ENCODE peak calls at places on chromosomes 11 and 22, in eight cellular contexts. C is stimulated activated CD8-positive, alpha-beta memory T cell treated with anti-CD3 and anti-CD28 coated beads, Interleukin-4, amount 100 ng/mL, for 48 hours; F is H9; Y is aorta; M is HuH-7.5; V is stimulated activated CD4-positive, alpha-beta T cell treated with anti-CD3 and anti-CD28 coated beads, Interleukin-15, amount 100 ng/mL, for 1 hour; T is SK-N-SH; P is NCI-H2171 treated with DMSO at 0.1 percent for 48 hours. R is an unnamed sample.

GRCh38 chr11:70522613-70523311 is 124.4 kb downstream of the CTTN start:
- DNase-seq in T (peak), V (no peak), C (no peak), M (no peak), Y (peak), P (peak), F (peak), R (no peak)

GRCh38 chr11:123560001-123560400 is 94.4 kb downstream of the SCN3B start:
- DNase-seq in Y (peak), F (no peak), M (no peak), T (peak), V (no peak), C (peak), P (peak), R (peak)

GRCh38 chr11:2186669-2187266 is 15.2 kb upstream of the TH start:
- DNase-seq in F (peak), M (no peak), P (peak), C (peak), V (no peak), T (peak), Y (no peak), R (peak)

GRCh38 chr11:25900814-25901213 is 431.1 kb upstream of the ANO3 start:
- DNase-seq in T (no peak), F (no peak), M (no peak), C (no peak), P (no peak), Y (no peak), V (no peak), R (no peak)

GRCh38 chr11:2788751-2789140 is 89.0 kb upstream of the KCNQ1OT1 start:
- DNase-seq in Y (peak), M (no peak), V (no peak), P (no peak), F (no peak), T (no peak), C (peak), R (no peak)

GRCh38 chr11:118625976-118626375 is 18.6 kb downstream of the PHLDB1 start:
- DNase-seq in M (no peak), C (no peak), Y (peak), V (no peak), P (peak), T (peak), F (peak), R (no peak)

GRCh38 chr11:100031973-100032372 is 655.1 kb upstream of the ARHGAP42 start:
- DNase-seq in M (no peak), P (no peak), T (no peak), Y (no peak), F (no peak), V (no peak), C (no peak), R (no peak)

GRCh38 chr22:42180349-42180842 is 49.8 kb upstream of the CYP2D6 start:
- DNase-seq in Y (peak), T (no peak), C (peak), V (peak), M (no peak), F (no peak), P (peak), R (no peak)

GRCh38 chr11:17547051-17547577 is at the start of gene OTOG:
- DNase-seq in V (no peak), P (peak), F (peak), C (no peak), Y (peak), T (peak), M (no peak), R (peak)

GRCh38 chr22:28702891-28703290 is 23.3 kb upstream of the TTC28 start:
- DNase-seq in P (no peak), Y (no peak), M (no peak), F (no peak), T (no peak), C (no peak), V (no peak), R (no peak)

GRCh38 chr11:67286621-67287333 is 2.3 kb upstream of the ANKRD13D start:
- DNase-seq in F (no peak), Y (peak), P (no peak), M (no peak), V (no peak), C (no peak), T (no peak), R (no peak)

GRCh38 chr11:68741536-68741935 is 9.8 kb downstream of the TESMIN start:
- DNase-seq in V (no peak), C (no peak), P (no peak), T (no peak), M (no peak), Y (no peak), F (no peak), R (peak)

GRCh38 chr11:12587333-12587997 is 86.8 kb upstream of the TEAD1 start:
- DNase-seq in C (no peak), Y (no peak), V (no peak), T (no peak), M (no peak), P (no peak), F (peak), R (peak)

GRCh38 chr11:1931326-1931725 is 11.8 kb downstream of the TNNT3 start:
- DNase-seq in Y (peak), M (no peak), F (no peak), V (no peak), T (peak), C (no peak), P (no peak), R (no peak)

R was measured in RPMI8226.